ENCODE peak calls at places on chromosomes 13 and 19, in six cellular contexts. V is CD8-positive, alpha-beta T cell; S is fibroblast of mammary gland; W is cardiac fibroblast; T is upper lobe of right lung; J is mammary epithelial cell. I is an unnamed sample.

GRCh38 chr13:48265217-48265815 is 32.3 kb downstream of the ITM2B start:
- DNase-seq in V (no peak), S (no peak), W (no peak), T (no peak), J (no peak), I (no peak)

GRCh38 chr19:8501547-8501946 is 893 bp downstream of the PRAM1 start:
- DNase-seq in V (no peak), S (no peak), W (no peak), T (no peak), J (no peak), I (no peak)

GRCh38 chr13:26679945-26680516 is 80.6 kb downstream of the GPR12 start:
- DNase-seq in V (no peak), S (peak), W (no peak), T (no peak), J (no peak), I (no peak)

GRCh38 chr19:3057275-3057714 is 5.0 kb downstream of the TLE5 start:
- DNase-seq in V (no peak), S (peak), W (no peak), T (peak), J (peak), I (no peak)

GRCh38 chr13:103976371-103976770 is 910.2 kb upstream of the SLC10A2 start:
- DNase-seq in V (no peak), S (no peak), W (no peak), T (no peak), J (no peak), I (no peak)

GRCh38 chr19:14432817-14433453 is at the start of gene PKN1:
- DNase-seq in V (peak), S (no peak), W (no peak), T (peak), J (no peak), I (peak)

GRCh38 chr13:21674271-21675009 is 3.6 kb downstream of the FGF9 start:
- DNase-seq in V (peak), S (no peak), W (no peak), T (peak), J (no peak), I (no peak)

GRCh38 chr13:40490086-40490723 is 176.2 kb downstream of the FOXO1 start:
- DNase-seq in V (peak), S (no peak), W (no peak), T (no peak), J (no peak), I (no peak)

GRCh38 chr19:45186509-45187334 is 8.1 kb downstream of the BLOC1S3 start:
- DNase-seq in V (no peak), S (peak), W (peak), T (no peak), J (no peak), I (no peak)

GRCh38 chr13:98507060-98507797 is 69.7 kb downstream of the STK24 start:
- DNase-seq in V (no peak), S (peak), W (no peak), T (peak), J (no peak), I (no peak)

GRCh38 chr13:60329221-60329983 is 67.6 kb upstream of the TDRD3 start:
- DNase-seq in V (no peak), S (peak), W (peak), T (peak), J (peak), I (no peak)

GRCh38 chr13:29849071-29849541 is 1.3 kb downstream of the UBL3 start:
- DNase-seq in V (peak), S (peak), W (peak), T (no peak), J (peak), I (peak)

GRCh38 chr19:14410054-14410774 is 8.9 kb downstream of the DDX39A start:
- DNase-seq in V (peak), S (no peak), W (no peak), T (no peak), J (no peak), I (no peak)

GRCh38 chr19:45440873-45441654 is 17.3 kb upstream of the ERCC1 start:
- DNase-seq in V (no peak), S (peak), W (peak), T (no peak), J (peak), I (no peak)

GRCh38 chr19:55590621-55591020 is 8.7 kb downstream of the FIZ1 start:
- DNase-seq in V (no peak), S (no peak), W (no peak), T (no peak), J (no peak), I (no peak)

GRCh38 chr13:104980571-104980970 is 1554.9 kb downstream of the EFNB2 start:
- DNase-seq in V (no peak), S (no peak), W (no peak), T (no peak), J (no peak), I (no peak)

GRCh38 chr19:8340341-8341096 is 2.5 kb downstream of the KANK3 start:
- DNase-seq in V (no peak), S (no peak), W (no peak), T (peak), J (no peak), I (no peak)

GRCh38 chr13:59354665-59355064 is 809.1 kb downstream of the DIAPH3 start:
- DNase-seq in V (no peak), S (no peak), W (no peak), T (no peak), J (no peak), I (no peak)

GRCh38 chr13:51475727-51476521 is 23.1 kb upstream of the INTS6 start:
- DNase-seq in V (no peak), S (peak), W (peak), T (no peak), J (no peak), I (no peak)

GRCh38 chr13:91601807-91602206 is 203.4 kb downstream of the GPC5 start:
- DNase-seq in V (no peak), S (no peak), W (no peak), T (no peak), J (no peak), I (no peak)

GRCh38 chr19:44869728-44870470 is 21.2 kb upstream of the TOMM40 start:
- DNase-seq in V (no peak), S (peak), W (peak), T (peak), J (no peak), I (no peak)

GRCh38 chr13:111429064-111429558 is 108.7 kb downstream of the TEX29 start:
- DNase-seq in V (peak), S (peak), W (peak), T (no peak), J (peak), I (no peak)

GRCh38 chr13:91297503-91297902 is 50.0 kb upstream of the MIR17HG start:
- DNase-seq in V (no peak), S (no peak), W (no peak), T (no peak), J (no peak), I (no peak)

GRCh38 chr19:1845642-1846041 is 2.6 kb downstream of the REXO1 start:
- DNase-seq in V (no peak), S (no peak), W (no peak), T (no peak), J (no peak), I (no peak)

GRCh38 chr19:18203408-18203862 is 407 bp downstream of the RAB3A start:
- DNase-seq in V (peak), S (no peak), W (no peak), T (peak), J (no peak), I (no peak)

GRCh38 chr13:93305886-93306285 is 79.3 kb downstream of the GPC6 start:
- DNase-seq in V (no peak), S (peak), W (peak), T (no peak), J (no peak), I (no peak)

GRCh38 chr13:39527961-39528720 is 74.9 kb downstream of the LHFPL6 start:
- DNase-seq in V (no peak), S (peak), W (peak), T (no peak), J (peak), I (no peak)

GRCh38 chr19:44258835-44259413 is 762 bp upstream of the ZNF233 start:
- DNase-seq in V (no peak), S (no peak), W (no peak), T (no peak), J (no peak), I (no peak)

GRCh38 chr19:10220695-10221094 is 10.4 kb downstream of the S1PR2 start:
- DNase-seq in V (no peak), S (no peak), W (no peak), T (no peak), J (no peak), I (no peak)

GRCh38 chr19:10222201-10222890 is 8.8 kb downstream of the S1PR2 start:
- DNase-seq in V (no peak), S (no peak), W (no peak), T (no peak), J (no peak), I (no peak)

GRCh38 chr19:10223488-10224213 is 7.5 kb downstream of the S1PR2 start:
- DNase-seq in V (no peak), S (no peak), W (no peak), T (no peak), J (no peak), I (no peak)

GRCh38 chr19:10217085-10217484 is 14.0 kb downstream of the S1PR2 start:
- DNase-seq in V (no peak), S (no peak), W (no peak), T (no peak), J (no peak), I (no peak)

GRCh38 chr19:10219678-10220077 is 11.5 kb downstream of the S1PR2 start:
- DNase-seq in V (peak), S (peak), W (no peak), T (no peak), J (peak), I (peak)
- TF ChIP-seq CTCF in V (peak), S (peak), W (peak), T (peak), J (peak), I (peak)

GRCh38 chr19:7196721-7197168 is 97.5 kb downstream of the INSR start:
- DNase-seq in V (no peak), S (peak), W (peak), T (peak), J (no peak), I (no peak)
- H3K4me3 ChIP-seq in V (peak), S (peak), W (peak), T (peak), J (no peak), I (peak)

GRCh38 chr19:49763230-49763629 is at the start of gene TSKS:
- DNase-seq in V (no peak), S (no peak), W (no peak), T (no peak), J (no peak), I (no peak)

GRCh38 chr19:49761249-49761624 is 1.9 kb downstream of the TSKS start:
- DNase-seq in V (no peak), S (no peak), W (no peak), T (no peak), J (no peak), I (no peak)

GRCh38 chr19:49764341-49764740 is 1.2 kb upstream of the TSKS start:
- DNase-seq in V (no peak), S (no peak), W (no peak), T (no peak), J (no peak), I (no peak)

GRCh38 chr19:49758292-49758691 is 4.8 kb downstream of the TSKS start:
- DNase-seq in V (no peak), S (peak), W (peak), T (no peak), J (no peak), I (no peak)

DNA sequence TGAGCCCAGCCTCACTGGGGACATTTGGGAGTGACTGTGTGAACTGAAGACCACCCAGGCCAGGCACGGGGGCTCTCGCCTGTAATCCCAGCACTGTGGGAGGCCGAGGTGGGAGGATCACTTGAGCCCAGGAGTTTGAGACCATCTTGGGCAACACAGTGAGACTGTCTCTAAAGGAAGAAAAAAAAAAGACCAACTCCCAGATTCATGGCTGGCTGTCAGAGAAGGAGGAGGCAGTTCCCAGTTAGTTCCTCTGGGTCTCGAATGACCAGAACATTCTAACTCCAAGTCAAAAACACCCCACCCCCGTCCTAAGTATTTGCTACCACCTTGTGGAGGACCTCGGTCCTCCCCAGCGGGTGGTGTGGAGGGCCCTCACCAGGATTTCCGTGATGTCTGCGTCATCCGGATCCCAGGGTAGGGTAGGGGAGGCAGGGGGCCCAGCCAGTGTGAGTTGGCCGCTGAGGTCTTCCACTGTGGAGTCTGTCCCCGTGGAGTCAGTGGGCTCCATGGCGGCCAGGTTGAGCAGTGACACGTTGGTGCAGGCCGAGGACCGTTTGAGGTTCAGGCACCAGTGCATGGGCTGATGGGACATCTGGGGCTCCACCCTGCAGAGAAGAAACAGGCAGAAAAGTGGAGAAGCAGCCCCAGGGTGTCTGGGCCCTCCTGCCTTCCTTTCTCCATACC is 1.3 kb downstream of the TSKS start:
- DNase-seq in V (peak), S (peak), W (peak), T (no peak), J (no peak), I (no peak)
- TF ChIP-seq CTCF in V (no peak), S (peak), W (peak), T (peak), J (no peak), I (no peak)

DNA sequence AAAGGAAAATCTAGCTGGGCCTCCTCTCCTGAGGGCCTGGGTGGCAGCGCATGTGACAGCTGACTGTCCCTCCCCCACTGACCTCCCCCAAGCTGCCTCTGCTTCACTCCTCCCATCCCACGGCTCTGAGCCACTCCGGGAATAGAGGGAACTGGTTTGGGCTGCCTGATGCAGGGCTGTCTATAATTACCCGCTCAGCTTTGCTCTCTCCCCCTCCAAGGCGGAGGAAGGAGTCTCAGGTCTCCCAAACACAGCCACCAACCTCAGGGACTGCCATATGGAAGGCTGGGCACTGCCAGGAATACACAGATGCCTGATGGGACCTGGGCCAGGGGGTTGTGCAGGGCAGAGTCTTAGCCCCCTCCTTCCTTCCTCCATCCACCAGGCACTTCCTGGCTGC is 7.8 kb downstream of the NAPA start:
- DNase-seq in V (no peak), S (no peak), W (no peak), T (no peak), J (no peak), I (no peak)
- H3K4me3 ChIP-seq in V (no peak), S (no peak), W (no peak), T (no peak), J (no peak), I (no peak)

GRCh38 chr19:17180997-17181702 is 34.0 kb upstream of the USE1 start:
- DNase-seq in V (no peak), S (no peak), W (no peak), T (no peak), J (no peak), I (no peak)

GRCh38 chr19:17185590-17185989 is 29.6 kb upstream of the USE1 start:
- DNase-seq in V (no peak), S (no peak), W (no peak), T (no peak), J (no peak), I (no peak)

GRCh38 chr19:17183858-17184271 is 31.3 kb upstream of the USE1 start:
- DNase-seq in V (peak), S (no peak), W (no peak), T (no peak), J (no peak), I (no peak)

GRCh38 chr19:17184381-17184841 is 30.7 kb upstream of the USE1 start:
- DNase-seq in V (peak), S (no peak), W (no peak), T (no peak), J (no peak), I (no peak)

DNA sequence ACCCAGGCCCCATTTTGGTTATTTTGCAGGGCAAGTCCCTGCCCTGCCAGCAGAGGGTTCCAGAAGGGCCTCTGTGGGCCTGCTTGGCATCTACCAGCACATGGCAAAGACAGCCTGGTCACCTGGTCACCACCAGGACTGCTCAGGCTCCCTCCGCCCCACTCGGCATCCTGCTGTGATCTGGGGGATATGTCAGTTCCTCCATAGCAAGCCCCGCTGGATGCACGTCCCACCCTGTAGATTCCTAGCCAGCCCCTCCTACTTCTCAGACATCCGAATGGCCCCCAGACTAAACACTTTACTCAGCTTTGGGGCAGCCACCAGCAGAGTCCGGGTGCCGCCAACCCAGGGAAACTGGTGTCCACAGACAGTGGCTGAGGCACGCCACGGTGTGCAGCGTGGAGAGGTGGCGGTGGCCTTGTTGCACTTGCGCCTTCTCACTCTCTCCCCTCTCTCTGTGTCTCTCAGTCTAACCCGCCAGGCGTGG is 31.8 kb upstream of the USE1 start:
- DNase-seq in V (peak), S (no peak), W (no peak), T (no peak), J (no peak), I (no peak)
- TF ChIP-seq CTCF in V (no peak), S (no peak), W (no peak), T (no peak), J (no peak), I (peak)

I was measured in GM06990.